ENCODE peak calls at places on chromosomes 7 and 10, in four cellular contexts. W is activated CD4-positive, alpha-beta T cell treated with anti-CD3 and anti-CD28 coated beads, Interleukin-2, amount 50 U/mL, for 24 hours; X is anterior cingulate cortex; H is heart left ventricle. J is an unnamed sample.

GRCh38 chr10:85614981-85615380 is 751.6 kb downstream of the GRID1 start:
- DNase-seq in W (no peak), X (no peak), H (no peak), J (no peak)

GRCh38 chr10:86068532-86069337 is 297.9 kb downstream of the GRID1 start:
- DNase-seq in H (no peak), W (no peak), X (no peak), J (no peak)

GRCh38 chr10:55305281-55305680 is 504.2 kb upstream of the PCDH15 start:
- DNase-seq in W (no peak), H (no peak), X (no peak), J (no peak)

GRCh38 chr10:91412688-91413087 is 2.5 kb downstream of the HECTD2 start:
- DNase-seq in X (no peak), H (no peak), W (no peak), J (no peak)

GRCh38 chr10:72069751-72070501 is 18.4 kb downstream of the SPOCK2 start:
- DNase-seq in H (peak), W (no peak), X (no peak), J (no peak)

GRCh38 chr10:1180071-1180730 is 124.0 kb downstream of the WDR37 start:
- DNase-seq in H (no peak), X (no peak), W (no peak), J (no peak)

GRCh38 chr10:29081231-29081630 is 207.6 kb upstream of the LYZL1 start:
- DNase-seq in X (no peak), W (no peak), H (no peak), J (no peak)

GRCh38 chr10:75292794-75293455 is 57.2 kb upstream of the COMTD1 start:
- DNase-seq in X (no peak), W (no peak), H (no peak), J (no peak)

GRCh38 chr10:22554481-22555182 is 159.7 kb downstream of the PIP4K2A start:
- DNase-seq in X (peak), W (no peak), H (peak), J (peak)

GRCh38 chr10:84842593-84842992 is 514.2 kb downstream of the CCSER2 start:
- DNase-seq in H (no peak), W (no peak), X (no peak), J (no peak)

GRCh38 chr10:95214793-95215192 is 20.8 kb downstream of the ACSM6 start:
- DNase-seq in W (no peak), X (no peak), H (no peak), J (no peak)

GRCh38 chr10:133394064-133394663 is at the start of gene MTG1:
- DNase-seq in H (peak), W (peak), X (peak), J (peak)

GRCh38 chr7:158450476-158451124 is 137.0 kb downstream of the PTPRN2 start:
- DNase-seq in W (no peak), H (no peak), X (no peak), J (no peak)

GRCh38 chr7:151742713-151743480 is 134.0 kb downstream of the PRKAG2 start:
- DNase-seq in W (no peak), X (no peak), H (peak), J (no peak)

GRCh38 chr7:99238558-99239341 is 30.8 kb upstream of the KPNA7 start:
- DNase-seq in H (no peak), X (no peak), W (no peak), J (no peak)

GRCh38 chr10:100516847-100517246 is 2.8 kb downstream of the SEC31B start:
- DNase-seq in H (no peak), X (no peak), W (no peak), J (no peak)

GRCh38 chr7:84799131-84799530 is 387.7 kb downstream of the SEMA3D start:
- DNase-seq in H (peak), X (no peak), W (no peak), J (no peak)

GRCh38 chr7:42940985-42941847 is 9.0 kb downstream of the MRPL32 start:
- DNase-seq in X (peak), H (peak), W (peak), J (peak)

GRCh38 chr7:157493017-157493416 is 156.2 kb downstream of the DNAJB6 start:
- DNase-seq in H (no peak), W (no peak), X (no peak), J (no peak)

GRCh38 chr10:50216894-50217293 is 34.4 kb downstream of the ASAH2 start:
- DNase-seq in W (no peak), X (no peak), H (no peak), J (no peak)

GRCh38 chr10:51892965-51893658 is 193.7 kb upstream of the CSTF2T start:
- DNase-seq in W (no peak), H (no peak), X (no peak), J (no peak)

GRCh38 chr10:14820775-14821154 is 17.1 kb downstream of the CDNF start:
- DNase-seq in X (no peak), H (no peak), W (no peak), J (no peak)

GRCh38 chr10:59908808-59909143 is 2.4 kb upstream of the CCDC6 start:
- DNase-seq in X (no peak), W (no peak), H (no peak), J (no peak)

GRCh38 chr7:1532456-1533254 is 2.2 kb downstream of the MAFK start:
- DNase-seq in H (peak), X (peak), W (peak), J (peak)

GRCh38 chr10:58990693-58991092 is 185.8 kb upstream of the PHYHIPL start:
- DNase-seq in W (no peak), H (no peak), X (no peak), J (no peak)

GRCh38 chr10:71663311-71663710 is 56.3 kb downstream of the C10orf105 start:
- DNase-seq in W (no peak), X (no peak), H (no peak), J (no peak)

GRCh38 chr10:110007171-110007700 is 548 bp upstream of the ADD3 start:
- DNase-seq in H (no peak), X (peak), W (peak), J (peak)

GRCh38 chr7:87060288-87060537 is 759 bp upstream of the ELAPOR2 start:
- DNase-seq in W (no peak), X (no peak), H (no peak), J (no peak)

GRCh38 chr10:117405730-117406129 is 30.5 kb upstream of the PDZD8 start:
- DNase-seq in H (no peak), X (no peak), W (no peak), J (no peak)

GRCh38 chr10:89346264-89346971 is 18.6 kb downstream of the IFIT3 start:
- DNase-seq in H (no peak), X (no peak), W (no peak), J (no peak)

GRCh38 chr7:142568430-142569097 is 180.7 kb upstream of the PRSS1 start:
- DNase-seq in W (no peak), H (no peak), X (no peak), J (no peak)

GRCh38 chr7:157412021-157412443 is 75.2 kb downstream of the DNAJB6 start:
- DNase-seq in X (no peak), H (no peak), W (peak), J (no peak)

GRCh38 chr7:151696738-151697514 is 177.2 kb upstream of the RHEB start:
- DNase-seq in X (no peak), W (no peak), H (peak), J (no peak)

GRCh38 chr10:43048301-43049051 is 28.4 kb upstream of the RET start:
- DNase-seq in H (no peak), W (no peak), X (no peak), J (no peak)

GRCh38 chr7:36182854-36183604 is 30.0 kb downstream of the EEPD1 start:
- DNase-seq in H (no peak), W (no peak), X (no peak), J (no peak)

GRCh38 chr10:3000063-3000462 is 67.3 kb upstream of the PFKP start:
- DNase-seq in W (no peak), H (no peak), X (no peak), J (no peak)